ENCODE peak calls at places on chromosomes 1 and 21, in ten cellular contexts. U, Y, G, N, V, C, H, S, L and K are unnamed samples.

GRCh38 chr21:35282944-35283343 is 233.8 kb upstream of the RUNX1 start:
- DNase-seq in U (no peak), Y (no peak), G (no peak), N (no peak), V (no peak), C (no peak), H (no peak), S (no peak), L (no peak), K (no peak)

GRCh38 chr1:81174811-81175476 is 625.8 kb upstream of the ADGRL2 start:
- DNase-seq in U (no peak), Y (no peak), G (no peak), N (no peak), V (no peak), C (no peak), H (no peak), S (no peak), L (peak; percentile 15), K (no peak)

GRCh38 chr1:84724128-84724860 is 34.0 kb upstream of the SSX2IP start:
- DNase-seq in U (no peak), Y (no peak), G (no peak), N (peak; percentile 24), V (no peak), C (peak; percentile 23), H (no peak), S (no peak), L (no peak), K (peak; percentile 33)

GRCh38 chr1:234970731-234971476 is 157.7 kb downstream of the TOMM20 start:
- DNase-seq in U (peak; percentile 99), Y (no peak), G (peak; percentile 93), N (no peak), V (peak; percentile 17), C (no peak), H (no peak), S (peak; percentile 50), L (peak; percentile 55), K (no peak)

GRCh38 chr1:184563308-184563707 is 176.5 kb downstream of the C1orf21 start:
- DNase-seq in U (peak; percentile 67), Y (no peak), G (no peak), N (no peak), V (no peak), C (no peak), H (no peak), S (no peak), L (no peak), K (no peak)

GRCh38 chr1:115317101-115318012 is 20.7 kb downstream of the NGF start:
- DNase-seq in U (no peak), Y (no peak), G (no peak), N (no peak), V (no peak), C (no peak), H (no peak), S (no peak), L (no peak), K (no peak)

GRCh38 chr1:114552106-114552639 is 29.2 kb downstream of the BCAS2 start:
- DNase-seq in U (no peak), Y (no peak), G (no peak), N (no peak), V (no peak), C (no peak), H (no peak), S (no peak), L (no peak), K (no peak)

GRCh38 chr21:37916795-37917142 is 512 bp upstream of the KCNJ6 start:
- DNase-seq in U (no peak), Y (no peak), G (no peak), N (no peak), V (no peak), C (no peak), H (no peak), S (no peak), L (no peak), K (no peak)

GRCh38 chr1:174158767-174159252 is 510 bp upstream of the RABGAP1L start:
- DNase-seq in U (no peak), Y (no peak), G (no peak), N (no peak), V (no peak), C (no peak), H (no peak), S (no peak), L (no peak), K (peak; percentile 12)

GRCh38 chr1:77658271-77658670 is 24.2 kb downstream of the ZZZ3 start:
- DNase-seq in U (no peak), Y (no peak), G (no peak), N (no peak), V (no peak), C (no peak), H (no peak), S (no peak), L (no peak), K (no peak)

GRCh38 chr1:194067772-194068171 is 881.4 kb upstream of the B3GALT2 start:
- DNase-seq in U (no peak), Y (no peak), G (no peak), N (no peak), V (no peak), C (no peak), H (no peak), S (no peak), L (no peak), K (no peak)